ENCODE peak calls at places on chromosomes 7 and 10, in six cellular contexts. B is IMR-90; J is psoas muscle; T is Jurkat, Clone E6-1; M is MM.1S; V is fibroblast of mammary gland. F is an unnamed sample.

GRCh38 chr10:11715815-11716494 is 26.2 kb upstream of the ECHDC3 start:
- DNase-seq in M (no peak), T (no peak), J (no peak), B (no peak), V (no peak), F (peak)

GRCh38 chr7:82593780-82594179 is 150.2 kb upstream of the CACNA2D1 start:
- DNase-seq in J (no peak), B (peak), T (no peak), V (peak), M (no peak), F (no peak)

GRCh38 chr7:18086165-18087030 is 58.8 kb upstream of the PRPS1L1 start:
- DNase-seq in B (no peak), J (peak), T (no peak), M (peak), V (no peak), F (no peak)

GRCh38 chr10:30422981-30423654 is 10.9 kb upstream of the MAP3K8 start:
- DNase-seq in M (no peak), B (peak), J (peak), T (no peak), V (peak), F (peak)

GRCh38 chr10:122861724-122862161 is 16.1 kb upstream of the CUZD1 start:
- DNase-seq in B (peak), M (no peak), J (no peak), T (no peak), V (peak), F (no peak)

GRCh38 chr7:135183478-135183877 is 13.0 kb upstream of the CYREN start:
- DNase-seq in J (no peak), B (no peak), T (no peak), M (no peak), V (no peak), F (no peak)

GRCh38 chr10:17742918-17743317 is 9.1 kb upstream of the TMEM236 start:
- DNase-seq in T (peak), B (peak), J (peak), V (peak), M (peak), F (peak)

GRCh38 chr10:101761226-101761625 is 14.7 kb downstream of the FGF8 start:
- DNase-seq in M (no peak), B (no peak), J (no peak), T (no peak), V (no peak), F (no peak)

GRCh38 chr10:80081801-80082750 is 3.6 kb downstream of the TMEM254 start:
- DNase-seq in J (no peak), B (peak), M (no peak), T (no peak), V (peak), F (no peak)

GRCh38 chr7:30863694-30864011 is 48.0 kb upstream of the AQP1 start:
- DNase-seq in M (no peak), V (peak), J (no peak), B (peak), T (no peak), F (no peak)

GRCh38 chr7:43594020-43594419 is 11.1 kb downstream of the STK17A start:
- DNase-seq in M (no peak), B (no peak), V (no peak), T (no peak), J (no peak), F (no peak)

DNA sequence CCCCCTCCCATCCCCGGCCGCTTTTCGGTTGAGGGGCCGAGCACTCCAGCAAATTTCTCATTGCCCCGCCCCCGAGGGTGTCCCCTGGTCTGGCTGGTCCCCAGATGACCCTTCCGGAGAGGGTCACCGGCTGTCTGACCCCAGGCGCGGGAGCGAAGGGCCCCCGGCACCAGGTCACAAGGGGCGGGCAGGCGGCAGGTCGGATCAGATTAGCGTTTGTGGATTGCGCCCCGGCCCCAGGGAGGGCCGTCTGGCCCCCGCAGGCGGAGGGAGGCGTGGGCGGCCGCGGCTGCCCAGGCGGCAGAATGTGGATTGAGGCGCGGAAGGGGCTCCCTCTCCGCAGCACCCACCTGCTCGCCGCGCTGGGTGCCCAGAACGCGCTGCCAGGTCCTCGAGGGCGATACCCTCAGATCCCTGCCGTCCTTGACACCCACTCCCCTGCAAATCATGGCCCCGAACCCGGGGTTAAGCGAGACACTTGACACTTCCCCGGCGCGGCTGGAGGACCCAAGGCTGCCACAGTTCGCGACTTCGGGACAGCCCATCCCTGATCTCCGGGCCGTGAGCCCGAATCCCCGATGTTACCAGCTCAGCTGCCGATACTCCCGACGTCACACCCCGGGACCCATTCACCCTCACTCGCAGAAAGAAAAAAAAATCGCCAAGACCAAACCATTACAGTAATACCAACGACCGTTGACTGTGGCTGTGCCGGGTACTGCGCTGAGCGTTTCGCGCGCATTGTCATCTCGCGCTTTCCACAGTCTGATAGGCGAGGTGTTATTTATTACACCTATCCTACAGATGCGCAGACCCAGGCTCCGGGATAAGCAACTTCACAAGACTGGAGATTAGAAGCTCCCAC is 953 bp downstream of the NODAL start:
- DNase-seq in T (no peak), B (no peak), J (no peak), V (no peak), M (no peak), F (no peak)
- H3K4me3 ChIP-seq in T (no peak), B (no peak), J (peak), V (no peak), M (no peak), F (no peak)

GRCh38 chr7:66859794-66860645 is 61.0 kb upstream of the TMEM248 start:
- DNase-seq in M (peak), T (no peak), B (peak), J (peak), V (no peak), F (no peak)
- H3K4me3 ChIP-seq in M (peak), T (no peak), B (no peak), J (peak), V (no peak), F (no peak)

GRCh38 chr7:102942883-102943261 is 30.1 kb downstream of the LRRC17 start:
- DNase-seq in B (no peak), J (no peak), T (no peak), V (peak), M (no peak), F (no peak)
- H3K4me3 ChIP-seq in B (no peak), J (no peak), T (no peak), V (no peak), M (no peak), F (no peak)

GRCh38 chr10:93402192-93402591 is 79.9 kb downstream of the MYOF start:
- DNase-seq in V (no peak), B (no peak), M (no peak), T (no peak), J (no peak), F (no peak)
- H3K4me3 ChIP-seq in V (no peak), B (no peak), M (no peak), T (no peak), J (no peak), F (no peak)

GRCh38 chr10:69571618-69572158 is 1.5 kb downstream of the NEUROG3 start:
- DNase-seq in T (no peak), B (no peak), J (no peak), V (no peak), M (no peak), F (no peak)
- H3K4me3 ChIP-seq in T (no peak), B (no peak), J (no peak), V (no peak), M (no peak), F (no peak)

DNA sequence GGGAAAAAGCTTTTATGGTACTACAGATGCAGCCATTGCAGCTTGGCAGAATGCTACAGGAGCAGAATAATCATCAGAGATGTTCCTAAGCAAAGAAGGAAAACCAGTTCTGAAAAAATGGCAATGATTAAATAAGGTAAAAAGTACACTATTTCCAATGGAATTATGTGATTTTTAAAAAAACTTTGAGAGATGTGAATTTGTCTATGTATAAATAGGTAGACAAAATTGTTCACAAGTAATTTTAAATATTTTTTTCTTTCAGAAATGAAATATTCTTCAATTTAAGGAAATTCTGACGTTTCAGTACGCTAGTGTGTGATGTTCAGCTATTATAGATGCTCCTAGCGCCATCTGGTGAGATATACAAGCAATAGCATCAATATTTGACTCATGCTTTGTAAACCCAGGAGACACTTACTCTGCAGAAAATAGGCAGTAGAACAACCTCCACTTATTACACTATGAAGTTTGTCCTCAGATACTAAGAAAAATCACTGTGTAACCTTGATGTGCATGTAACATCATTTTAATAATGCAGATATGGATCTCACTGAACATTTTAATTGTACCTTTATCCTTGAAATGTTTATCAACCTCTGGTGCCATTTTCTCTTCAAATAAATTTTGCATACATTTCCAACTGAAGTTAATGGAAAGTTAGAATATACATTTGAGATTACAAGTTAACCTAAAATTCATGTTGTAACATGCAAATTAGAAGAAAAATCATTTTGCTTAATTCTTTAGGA is 151.4 kb upstream of the FAM3C start:
- DNase-seq in M (peak), B (peak), V (peak), T (peak), J (no peak), F (no peak)
- H3K4me3 ChIP-seq in M (peak), B (no peak), V (no peak), T (no peak), J (no peak), F (no peak)

GRCh38 chr10:865924-866576 is 65.5 kb downstream of the LARP4B start:
- DNase-seq in J (no peak), M (peak), V (no peak), T (no peak), B (no peak), F (no peak)

GRCh38 chr10:869171-869570 is 62.3 kb downstream of the LARP4B start:
- DNase-seq in B (no peak), V (no peak), J (no peak), T (no peak), M (no peak), F (no peak)

GRCh38 chr10:867807-868206 is 63.7 kb downstream of the LARP4B start:
- DNase-seq in J (no peak), M (no peak), V (no peak), B (peak), T (no peak), F (no peak)

GRCh38 chr10:866577-866941 is 64.9 kb downstream of the LARP4B start:
- DNase-seq in B (no peak), V (no peak), T (no peak), M (no peak), J (no peak), F (no peak)

DNA sequence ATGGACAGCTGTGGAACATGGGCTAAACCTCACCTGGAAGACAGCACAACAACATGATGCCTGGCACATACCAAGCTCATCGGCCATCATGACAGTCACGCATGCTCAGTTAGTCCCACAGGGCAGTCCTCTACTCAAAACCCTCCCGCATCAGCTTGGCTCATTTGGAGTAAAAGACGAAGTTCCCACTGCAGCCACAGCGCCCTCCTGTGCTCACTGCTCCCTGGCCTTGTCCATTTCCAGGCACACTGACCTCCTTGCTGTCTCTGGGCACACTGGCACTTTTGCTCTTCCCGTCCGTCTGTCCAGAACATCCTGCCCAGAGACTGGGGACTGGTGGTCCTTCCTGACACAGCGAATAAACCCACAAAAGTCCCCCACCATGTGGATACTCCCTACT is 66.2 kb downstream of the LARP4B start:
- DNase-seq in V (no peak), B (no peak), T (no peak), J (no peak), M (no peak), F (no peak)
- H3K4me3 ChIP-seq in V (no peak), B (no peak), T (no peak), J (no peak), M (no peak), F (no peak)

DNA sequence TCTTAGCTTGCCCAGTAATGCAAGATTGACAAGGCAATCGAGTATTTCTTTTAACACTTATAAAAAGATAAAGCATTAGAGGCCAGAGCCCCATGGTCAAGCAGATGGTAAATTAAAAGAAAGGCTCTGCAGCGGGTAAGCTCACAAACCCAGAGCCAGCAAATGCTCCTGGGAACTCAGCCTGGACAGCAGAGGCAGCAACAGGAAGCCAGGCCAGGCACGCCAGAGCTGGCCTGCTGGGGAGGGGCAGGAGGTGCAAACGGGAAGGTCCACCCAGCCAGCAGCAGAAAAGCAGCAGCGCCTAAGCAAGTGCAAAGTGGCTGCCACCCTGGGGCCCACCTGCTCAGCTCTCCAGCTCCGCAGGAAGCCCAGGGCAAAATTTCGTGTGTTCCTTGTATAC is 82.8 kb upstream of the GPR22 start:
- DNase-seq in V (peak), B (peak), J (peak), M (no peak), T (no peak), F (no peak)
- H3K4me3 ChIP-seq in V (no peak), B (no peak), J (no peak), M (no peak), T (no peak), F (no peak)